ENCODE peak calls at places on chromosomes 2 and 18, in six cellular contexts. S is kidney, K is progenitor cell of endocrine pancreas, W is glutamatergic neuron, Q is breast epithelium, F is uterus. A is an unnamed sample.

GRCh38 chr2:213261715-213262114 is 22.5 kb upstream of the SPAG16 start:
- DNase-seq in S (no peak), K (no peak), W (no peak), Q (no peak), F (no peak), A (no peak)

GRCh38 chr2:224971214-224971613 is 71.1 kb downstream of the DOCK10 start:
- DNase-seq in S (peak; percentile 92), K (no peak), W (no peak), Q (no peak), F (no peak), A (no peak)

GRCh38 chr2:43387092-43388062 is 161.0 kb upstream of the ZFP36L2 start:
- DNase-seq in S (no peak), K (no peak), W (no peak), Q (no peak), F (no peak), A (no peak)

GRCh38 chr2:200695178-200695930 is 109.5 kb downstream of the AOX1 start:
- DNase-seq in S (peak; percentile 45), K (no peak), W (peak; percentile 49), Q (no peak), F (no peak), A (no peak)

GRCh38 chr18:79396431-79397287 is 929 bp downstream of the NFATC1 start:
- DNase-seq in S (peak; percentile 89), K (no peak), W (peak; percentile 68), Q (no peak), F (peak; percentile 55), A (peak; percentile 91)

GRCh38 chr2:235555356-235555755 is 61.5 kb downstream of the AGAP1 start:
- DNase-seq in S (peak; percentile 69), K (no peak), W (no peak), Q (no peak), F (no peak), A (peak; percentile 87)

GRCh38 chr18:7629416-7629815 is 62.3 kb downstream of the PTPRM start:
- DNase-seq in S (no peak), K (no peak), W (no peak), Q (no peak), F (no peak), A (no peak)

GRCh38 chr2:207767461-207768167 is 2.1 kb downstream of the FZD5 start:
- DNase-seq in S (peak; percentile 79), K (peak; percentile 31), W (peak; percentile 44), Q (no peak), F (peak; percentile 33), A (peak; percentile 93)

GRCh38 chr18:27419646-27420045 is 234.5 kb upstream of the CHST9 start:
- DNase-seq in S (no peak), K (no peak), W (no peak), Q (no peak), F (no peak), A (no peak)

GRCh38 chr2:105517814-105518705 is 119.2 kb upstream of the FHL2 start:
- DNase-seq in S (peak; percentile 78), K (no peak), W (peak; percentile 57), Q (no peak), F (no peak), A (no peak)

GRCh38 chr2:205435970-205436369 is 246.3 kb upstream of the NRP2 start:
- DNase-seq in S (no peak), K (no peak), W (no peak), Q (no peak), F (no peak), A (no peak)

GRCh38 chr2:104863585-104864279 is 9.8 kb downstream of the POU3F3 start:
- DNase-seq in S (peak; percentile 71), K (no peak), W (peak; percentile 48), Q (no peak), F (no peak), A (no peak)

GRCh38 chr2:157497603-157498314 is 53.9 kb upstream of the CYTIP start:
- DNase-seq in S (no peak), K (no peak), W (no peak), Q (no peak), F (no peak), A (no peak)

GRCh38 chr2:198376677-198377076 is 572.3 kb downstream of the PLCL1 start:
- DNase-seq in S (no peak), K (no peak), W (no peak), Q (no peak), F (no peak), A (no peak)

GRCh38 chr2:65481961-65482360 is 49.6 kb upstream of the SPRED2 start:
- DNase-seq in S (no peak), K (no peak), W (no peak), Q (no peak), F (no peak), A (no peak)

GRCh38 chr2:177543007-177543760 is 150.6 kb downstream of the AGPS start:
- DNase-seq in S (no peak), K (no peak), W (no peak), Q (peak; percentile 32), F (no peak), A (no peak)

GRCh38 chr18:79798999-79799370 is 1.2 kb downstream of the KCNG2 start:
- DNase-seq in S (peak; percentile 53), K (no peak), W (peak; percentile 62), Q (no peak), F (no peak), A (peak; percentile 64)

GRCh38 chr18:48860276-48861180 is 90.2 kb downstream of the SMAD7 start:
- DNase-seq in S (peak; percentile 59), K (no peak), W (peak; percentile 57), Q (no peak), F (no peak), A (no peak)

GRCh38 chr2:69483696-69484095 is 46.5 kb upstream of the NFU1 start:
- DNase-seq in S (no peak), K (no peak), W (no peak), Q (no peak), F (no peak), A (no peak)

GRCh38 chr2:100935372-100935752 is 66.7 kb upstream of the RPL31 start:
- DNase-seq in S (no peak), K (no peak), W (no peak), Q (no peak), F (no peak), A (no peak)

GRCh38 chr18:12074734-12075133 is 18.9 kb upstream of the ANKRD62 start:
- DNase-seq in S (no peak), K (no peak), W (no peak), Q (no peak), F (no peak), A (no peak)
- TF ChIP-seq CTCF in S (no peak), K (no peak), W (no peak), Q (no peak), F (no peak), A (peak; percentile 73)

GRCh38 chr18:67710639-67711038 is 194.1 kb upstream of the DSEL start:
- DNase-seq in S (no peak), K (no peak), W (no peak), Q (no peak), F (no peak), A (no peak)
- TF ChIP-seq CTCF in S (peak; percentile 35), K (peak; percentile 20), W (no peak), Q (no peak), F (no peak), A (peak; percentile 40)

DNA sequence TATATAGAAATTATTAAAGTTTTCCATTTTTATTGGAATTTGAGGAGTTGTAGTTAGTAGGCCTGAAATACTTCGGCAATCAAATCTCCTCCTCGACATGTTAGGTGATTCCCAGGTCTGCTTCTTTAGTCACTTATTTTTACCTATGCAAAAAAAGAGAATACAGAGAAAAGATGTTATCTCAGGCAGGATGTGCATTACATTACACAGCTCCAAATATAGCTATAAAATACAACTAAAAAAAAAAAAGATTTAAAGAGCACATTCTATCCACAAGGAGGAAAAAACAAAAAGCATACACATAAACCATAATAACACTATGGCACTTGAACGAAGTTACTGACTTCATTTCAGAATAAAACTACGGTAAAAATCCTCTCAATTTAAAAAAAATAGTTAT is 8.1 kb downstream of the STK17B start:
- DNase-seq in S (no peak), K (no peak), W (no peak), Q (no peak), F (no peak), A (no peak)
- TF ChIP-seq CTCF in S (no peak), K (no peak), W (no peak), Q (no peak), F (no peak), A (peak; percentile 55)

DNA sequence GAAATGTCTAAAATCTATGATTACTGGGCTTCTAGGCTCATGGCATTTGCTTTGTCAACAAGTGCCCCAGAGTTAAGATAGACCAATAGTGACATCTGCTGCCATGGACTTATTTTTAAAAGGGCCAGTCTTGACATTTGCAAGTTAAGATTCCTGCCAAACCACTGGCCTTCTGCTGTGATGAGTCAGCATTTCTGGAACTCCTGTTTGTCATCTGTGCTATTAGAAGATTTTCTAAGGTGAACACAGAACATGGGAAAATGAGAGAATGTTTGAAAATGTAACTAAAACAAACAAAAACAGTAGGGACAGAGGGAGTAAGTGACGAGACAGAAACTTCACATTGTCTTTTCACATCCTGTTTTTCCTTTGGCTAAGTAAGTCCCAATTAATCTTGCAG is 93.7 kb upstream of the WDR75 start:
- DNase-seq in S (no peak), K (no peak), W (no peak), Q (no peak), F (peak; percentile 28), A (no peak)
- TF ChIP-seq CTCF in S (no peak), K (no peak), W (no peak), Q (no peak), F (peak; percentile 10), A (peak; percentile 88)

GRCh38 chr2:144890828-144891227 is 370.9 kb upstream of the ZEB2 start:
- DNase-seq in S (no peak), K (no peak), W (no peak), Q (no peak), F (no peak), A (no peak)
- TF ChIP-seq CTCF in S (no peak), K (peak; percentile 38), W (peak; percentile 16), Q (no peak), F (no peak), A (peak; percentile 75)

GRCh38 chr2:135744761-135745314 is 3.2 kb downstream of the UBXN4 start:
- DNase-seq in S (no peak), K (no peak), W (peak; percentile 47), Q (no peak), F (no peak), A (no peak)
- TF ChIP-seq CTCF in S (no peak), K (peak; percentile 19), W (no peak), Q (no peak), F (no peak), A (peak; percentile 38)

DNA sequence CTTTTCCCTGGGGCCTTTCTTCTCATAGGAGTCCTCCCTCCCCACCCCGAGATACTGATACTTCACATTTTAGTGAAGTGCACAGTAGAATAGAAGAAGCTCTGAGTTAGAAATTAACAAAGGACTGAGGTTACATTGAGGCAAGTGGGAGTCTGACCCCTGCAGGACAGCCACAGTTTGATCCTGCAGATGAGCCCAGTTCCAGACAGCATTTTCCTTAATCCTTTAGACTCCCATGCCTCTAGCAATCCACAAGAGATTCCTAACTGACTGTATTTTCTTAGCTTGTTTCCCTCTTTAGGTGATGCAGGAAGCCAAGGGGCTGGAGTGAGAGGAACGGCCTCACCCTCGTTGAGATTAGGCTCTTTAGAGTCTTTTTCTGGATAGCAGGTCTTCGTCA is 204.0 kb downstream of the CYRIA start:
- DNase-seq in S (no peak), K (no peak), W (no peak), Q (no peak), F (no peak), A (no peak)
- TF ChIP-seq CTCF in S (no peak), K (peak; percentile 21), W (no peak), Q (no peak), F (no peak), A (no peak)

A was measured in chondrocyte.